ENCODE peak calls at places on chromosome 2, in eight cellular contexts. F is upper lobe of left lung; J is activated naive CD4-positive, alpha-beta T cell treated with anti-CD3 and anti-CD28 coated beads, Interleukin-2, amount 10 ng/mL, durations not matched to agents 7 days and 5 days; M is GM06990; T is fibroblast of the conjunctiva; B is stimulated activated CD4-positive, alpha-beta T cell treated with anti-CD3 and anti-CD28 coated beads, Interleukin-15, amount 100 ng/mL, for 24 hours; K is mucosa of descending colon; C is brain microvascular endothelial cell. O is an unnamed sample.

GRCh38 chr2:54516842-54517241 is 60.7 kb downstream of the SPTBN1 start:
- DNase-seq in F (no peak), J (no peak), M (no peak), T (no peak), B (no peak), K (no peak), C (no peak), O (no peak)

GRCh38 chr2:79512442-79513401 is at the start of gene CTNNA2:
- DNase-seq in F (peak; percentile 22), J (peak; percentile 21), M (peak; percentile 39), T (no peak), B (peak; percentile 36), K (peak; percentile 51), C (no peak), O (peak; percentile 79)

GRCh38 chr2:198697218-198697617 is 760.5 kb downstream of the SATB2 start:
- DNase-seq in F (no peak), J (no peak), M (no peak), T (no peak), B (no peak), K (no peak), C (no peak), O (no peak)

GRCh38 chr2:191612496-191612895 is 65.4 kb upstream of the NABP1 start:
- DNase-seq in F (no peak), J (no peak), M (no peak), T (peak; percentile 34), B (no peak), K (no peak), C (peak; percentile 60), O (no peak)

GRCh38 chr2:172640389-172640788 is 84.5 kb downstream of the PDK1 start:
- DNase-seq in F (no peak), J (no peak), M (no peak), T (no peak), B (no peak), K (no peak), C (no peak), O (peak; percentile 68)

GRCh38 chr2:158825021-158825420 is 29.9 kb downstream of the DAPL1 start:
- DNase-seq in F (no peak), J (no peak), M (no peak), T (no peak), B (no peak), K (no peak), C (no peak), O (no peak)

GRCh38 chr2:239223029-239223329 is 177.8 kb downstream of the HDAC4 start:
- DNase-seq in F (no peak), J (no peak), M (no peak), T (peak; percentile 13), B (no peak), K (no peak), C (no peak), O (no peak)

GRCh38 chr2:241112592-241112991 is 10.5 kb upstream of the MTERF4 start:
- DNase-seq in F (no peak), J (peak; percentile 23), M (no peak), T (no peak), B (peak; percentile 67), K (no peak), C (no peak), O (no peak)

GRCh38 chr2:195587966-195588365 is 69.1 kb upstream of the SLC39A10 start:
- DNase-seq in F (no peak), J (no peak), M (no peak), T (no peak), B (no peak), K (no peak), C (no peak), O (no peak)

GRCh38 chr2:106296182-106296815 is 102.2 kb upstream of the UXS1 start:
- DNase-seq in F (no peak), J (no peak), M (no peak), T (no peak), B (no peak), K (no peak), C (no peak), O (no peak)

GRCh38 chr2:239393401-239393940 is 7.3 kb downstream of the HDAC4 start:
- DNase-seq in F (peak; percentile 26), J (no peak), M (no peak), T (peak; percentile 10), B (no peak), K (no peak), C (no peak), O (no peak)

GRCh38 chr2:171128461-171128860 is 32.2 kb downstream of the TLK1 start:
- DNase-seq in F (no peak), J (no peak), M (no peak), T (no peak), B (no peak), K (no peak), C (no peak), O (no peak)

GRCh38 chr2:65070172-65070830 is 14.1 kb downstream of the CEP68 start:
- DNase-seq in F (no peak), J (no peak), M (no peak), T (no peak), B (no peak), K (no peak), C (no peak), O (no peak)

GRCh38 chr2:140344842-140345241 is 1564.7 kb upstream of the NXPH2 start:
- DNase-seq in F (no peak), J (no peak), M (no peak), T (no peak), B (no peak), K (no peak), C (peak; percentile 22), O (no peak)

GRCh38 chr2:186599186-186599778 is 9.4 kb downstream of the ITGAV start:
- DNase-seq in F (no peak), J (no peak), M (no peak), T (no peak), B (no peak), K (no peak), C (peak; percentile 40), O (no peak)

GRCh38 chr2:233928594-233929351 is 11.6 kb downstream of the TRPM8 start:
- DNase-seq in F (no peak), J (peak; percentile 50), M (no peak), T (no peak), B (peak; percentile 50), K (no peak), C (peak; percentile 20), O (no peak)

GRCh38 chr2:26847663-26848335 is at the start of gene DPYSL5:
- DNase-seq in F (no peak), J (peak; percentile 40), M (no peak), T (no peak), B (peak; percentile 50), K (no peak), C (no peak), O (peak; percentile 74)

GRCh38 chr2:113105047-113105446 is 22.4 kb upstream of the IL1RN start:
- DNase-seq in F (no peak), J (no peak), M (no peak), T (peak; percentile 16), B (peak; percentile 77), K (no peak), C (peak; percentile 84), O (no peak)

GRCh38 chr2:20781656-20782265 is 41.1 kb downstream of the LDAH start:
- DNase-seq in F (no peak), J (peak; percentile 22), M (no peak), T (peak; percentile 12), B (peak; percentile 15), K (no peak), C (peak; percentile 11), O (peak; percentile 0)

GRCh38 chr2:76850969-76851368 is 671.2 kb downstream of the LRRTM4 start:
- DNase-seq in F (no peak), J (no peak), M (no peak), T (no peak), B (no peak), K (no peak), C (no peak), O (no peak)

GRCh38 chr2:61268249-61268648 is 106.3 kb downstream of the C2orf74 start:
- DNase-seq in F (no peak), J (no peak), M (no peak), T (no peak), B (no peak), K (no peak), C (no peak), O (no peak)

GRCh38 chr2:54850171-54851122 is 127.0 kb downstream of the EML6 start:
- DNase-seq in F (no peak), J (no peak), M (no peak), T (no peak), B (no peak), K (no peak), C (no peak), O (no peak)

GRCh38 chr2:151269798-151270568 is 8.3 kb upstream of the RBM43 start:
- DNase-seq in F (no peak), J (no peak), M (no peak), T (no peak), B (no peak), K (no peak), C (no peak), O (no peak)

O was measured in DMS153.